ENCODE peak calls at places on chromosomes 7 and 10, in four cellular contexts. One of them, this sample, is unnamed.

GRCh38 chr10:44024351-44025116 is 360.4 kb downstream of the CXCL12 start:
- DNase-seq in neuronal stem cell: no peak
- DNase-seq in IMR-90: no peak
- DNase-seq in H9: no peak
- DNase-seq in this sample: no peak

GRCh38 chr10:43922335-43923280 is 273.9 kb upstream of the ZNF32 start:
- DNase-seq in IMR-90: no peak
- DNase-seq in H9: peak; percentile 5
- DNase-seq in neuronal stem cell: no peak
- DNase-seq in this sample: no peak

GRCh38 chr7:32462966-32463365 is 27.2 kb downstream of the LSM5 start:
- DNase-seq in IMR-90: no peak
- DNase-seq in H9: no peak
- DNase-seq in neuronal stem cell: no peak
- DNase-seq in this sample: no peak

GRCh38 chr10:48307584-48307983 is 1.1 kb downstream of the MAPK8 start:
- DNase-seq in H9: no peak
- DNase-seq in neuronal stem cell: no peak
- DNase-seq in IMR-90: no peak
- DNase-seq in this sample: no peak

GRCh38 chr7:27112960-27113949 is 10.8 kb upstream of the HOXA2 start:
- DNase-seq in H9: peak; percentile 76
- DNase-seq in IMR-90: peak; percentile 95
- DNase-seq in neuronal stem cell: no peak
- DNase-seq in this sample: peak; percentile 78

GRCh38 chr10:98170249-98171117 is 36.0 kb downstream of the R3HCC1L start:
- DNase-seq in H9: peak; percentile 77
- DNase-seq in IMR-90: peak; percentile 60
- DNase-seq in neuronal stem cell: peak; percentile 59
- DNase-seq in this sample: peak; percentile 92

GRCh38 chr10:7484456-7485266 is 73.8 kb upstream of the SFMBT2 start:
- DNase-seq in neuronal stem cell: no peak
- DNase-seq in IMR-90: no peak
- DNase-seq in H9: no peak
- DNase-seq in this sample: peak; percentile 62

GRCh38 chr10:124294811-124295770 is 123.6 kb downstream of the OAT start:
- DNase-seq in IMR-90: no peak
- DNase-seq in H9: peak; percentile 17
- DNase-seq in neuronal stem cell: no peak
- DNase-seq in this sample: no peak

GRCh38 chr7:75725306-75725705 is 13.4 kb downstream of the HIP1 start:
- DNase-seq in H9: no peak
- DNase-seq in IMR-90: no peak
- DNase-seq in neuronal stem cell: no peak
- DNase-seq in this sample: no peak

GRCh38 chr7:107035446-107035845 is 9.1 kb upstream of the PRKAR2B start:
- DNase-seq in IMR-90: peak; percentile 95
- DNase-seq in neuronal stem cell: no peak
- DNase-seq in H9: no peak
- DNase-seq in this sample: peak; percentile 15

GRCh38 chr7:85595639-85596268 is 408.9 kb upstream of the SEMA3D start:
- DNase-seq in IMR-90: peak; percentile 75
- DNase-seq in neuronal stem cell: no peak
- DNase-seq in H9: no peak
- DNase-seq in this sample: no peak

GRCh38 chr7:151313857-151314256 is 27.8 kb upstream of the NUB1 start:
- DNase-seq in neuronal stem cell: no peak
- DNase-seq in H9: peak; percentile 23
- DNase-seq in IMR-90: peak; percentile 61
- DNase-seq in this sample: no peak

GRCh38 chr10:17247210-17247609 is 19.2 kb downstream of the VIM start:
- DNase-seq in H9: no peak
- DNase-seq in neuronal stem cell: no peak
- DNase-seq in IMR-90: no peak
- DNase-seq in this sample: no peak

GRCh38 chr7:80614911-80615310 is 23.5 kb upstream of the CD36 start:
- DNase-seq in H9: no peak
- DNase-seq in IMR-90: peak; percentile 42
- DNase-seq in neuronal stem cell: no peak
- DNase-seq in this sample: no peak

GRCh38 chr7:157397751-157398691 is 61.2 kb downstream of the DNAJB6 start:
- DNase-seq in H9: peak; percentile 72
- DNase-seq in neuronal stem cell: peak; percentile 27
- DNase-seq in IMR-90: peak; percentile 81
- DNase-seq in this sample: peak; percentile 81

GRCh38 chr10:36345770-36346169 is 703.7 kb upstream of the FZD8 start:
- DNase-seq in IMR-90: peak; percentile 52
- DNase-seq in neuronal stem cell: no peak
- DNase-seq in H9: no peak
- DNase-seq in this sample: no peak

GRCh38 chr7:27921081-27921836 is 181.3 kb downstream of the TAX1BP1 start:
- DNase-seq in neuronal stem cell: peak; percentile 70
- DNase-seq in H9: no peak
- DNase-seq in IMR-90: peak; percentile 92
- DNase-seq in this sample: peak; percentile 86

GRCh38 chr7:18936265-18936664 is 181.2 kb downstream of the TWIST1 start:
- DNase-seq in H9: no peak
- DNase-seq in IMR-90: peak; percentile 15
- DNase-seq in neuronal stem cell: no peak
- DNase-seq in this sample: no peak

GRCh38 chr10:48800283-48800675 is 115.6 kb downstream of the WDFY4 start:
- DNase-seq in H9: no peak
- DNase-seq in IMR-90: no peak
- DNase-seq in neuronal stem cell: no peak
- DNase-seq in this sample: peak; percentile 8

DNA sequence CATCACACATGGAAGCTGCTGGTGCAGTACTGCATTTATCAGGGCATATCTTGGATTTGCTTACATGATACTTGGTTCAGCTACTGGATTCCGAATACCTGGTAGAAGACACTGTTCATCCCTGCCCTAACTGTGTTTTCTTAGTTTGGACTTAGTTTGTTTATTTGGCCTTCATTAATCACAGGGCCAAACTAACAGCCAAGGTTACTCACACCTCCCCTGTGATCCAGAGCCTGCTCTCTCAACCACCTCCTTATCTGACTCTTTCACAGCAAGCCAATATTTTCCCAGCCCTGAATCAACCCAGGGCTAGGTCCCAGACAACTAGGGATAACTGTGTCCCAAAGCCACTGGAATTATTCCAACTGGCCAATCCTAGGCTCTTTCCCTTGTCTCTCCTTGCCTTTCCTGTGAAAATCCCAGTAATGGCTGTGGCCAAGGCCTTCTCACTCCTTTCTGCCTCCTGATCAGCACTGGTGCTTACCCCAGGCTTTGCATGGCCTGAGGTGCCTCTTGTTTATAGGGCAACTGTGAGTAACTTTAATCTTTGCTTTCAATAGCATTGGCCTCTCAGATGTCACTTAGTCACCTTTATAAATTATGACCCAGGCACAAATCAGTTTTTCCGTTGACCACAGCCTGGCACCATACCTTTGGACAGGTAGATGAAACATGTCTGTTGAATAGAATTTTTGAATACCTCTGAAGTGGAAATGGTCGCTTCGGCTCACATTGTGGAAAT is 9.3 kb upstream of the JCAD start:
- DNase-seq in neuronal stem cell: no peak
- DNase-seq in H9: no peak
- DNase-seq in IMR-90: no peak
- DNase-seq in this sample: peak; percentile 77
- H2AK5ac ChIP-seq in neuronal stem cell: no peak overlapping the region
- H2AK5ac ChIP-seq in H9: no peak overlapping the region
- H2AK5ac ChIP-seq in IMR-90: peak overlapping the region; percentile 13
- H2AK5ac ChIP-seq in this sample: no peak overlapping the region

DNA sequence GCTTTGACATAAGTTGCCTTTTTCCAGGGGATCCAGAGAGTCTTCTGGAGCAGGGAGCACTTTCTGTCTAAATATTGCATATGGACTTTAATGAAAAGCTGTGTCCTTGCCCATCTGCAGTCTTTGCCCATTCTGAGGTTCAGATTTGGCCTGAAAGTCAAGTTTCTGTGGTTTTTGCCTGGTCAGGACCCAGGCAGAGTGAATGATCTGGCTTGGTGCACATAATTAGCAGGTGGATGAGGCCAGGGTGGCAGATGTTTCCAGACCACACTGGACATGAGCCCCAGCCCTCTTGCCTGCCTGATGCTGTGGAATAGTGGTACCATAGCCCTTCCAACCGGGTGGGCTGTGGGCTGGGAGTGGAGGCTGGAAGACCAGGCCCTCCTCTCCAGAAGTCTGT is 11.0 kb downstream of the HECW1 start:
- DNase-seq in neuronal stem cell: no peak
- DNase-seq in H9: no peak
- DNase-seq in IMR-90: no peak
- DNase-seq in this sample: no peak
- H2AK5ac ChIP-seq in neuronal stem cell: no peak overlapping the region
- H2AK5ac ChIP-seq in H9: no peak overlapping the region
- H2AK5ac ChIP-seq in IMR-90: no peak overlapping the region
- H2AK5ac ChIP-seq in this sample: no peak overlapping the region

DNA sequence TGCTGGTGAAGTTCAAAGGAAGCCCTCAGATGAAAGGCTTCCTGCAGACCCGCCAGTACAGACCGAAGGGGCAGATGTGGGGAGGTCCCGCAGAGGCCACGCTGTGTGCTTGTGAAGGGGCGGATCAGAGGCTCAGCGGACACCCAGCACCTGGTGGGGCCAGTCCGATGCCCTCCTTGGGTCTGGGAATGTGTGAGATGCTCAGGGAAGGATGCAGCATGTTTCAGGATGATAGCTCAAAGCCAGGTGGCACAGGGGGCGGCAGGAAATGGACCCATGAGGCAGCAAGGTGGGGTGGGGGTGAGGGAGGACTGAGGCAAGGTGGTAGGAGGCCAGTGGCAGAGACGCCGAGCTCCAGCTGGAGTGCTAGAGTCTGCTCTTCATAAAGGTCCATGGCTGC is 27.9 kb upstream of the HSPA12A start:
- DNase-seq in IMR-90: no peak
- DNase-seq in H9: no peak
- DNase-seq in neuronal stem cell: no peak
- DNase-seq in this sample: no peak
- H2AK5ac ChIP-seq in IMR-90: peak overlapping the region; percentile 87
- H2AK5ac ChIP-seq in H9: no peak overlapping the region
- H2AK5ac ChIP-seq in neuronal stem cell: peak overlapping the region; percentile 51
- H2AK5ac ChIP-seq in this sample: no peak overlapping the region

GRCh38 chr7:99006739-99007424 is 128.6 kb downstream of the TRRAP start:
- DNase-seq in neuronal stem cell: no peak
- DNase-seq in H9: no peak
- DNase-seq in IMR-90: no peak
- DNase-seq in this sample: no peak

GRCh38 chr7:99004216-99004615 is 125.9 kb downstream of the TRRAP start:
- DNase-seq in neuronal stem cell: no peak
- DNase-seq in IMR-90: no peak
- DNase-seq in H9: no peak
- DNase-seq in this sample: no peak

GRCh38 chr7:99003419-99003818 is 125.1 kb downstream of the TRRAP start:
- DNase-seq in IMR-90: no peak
- DNase-seq in neuronal stem cell: no peak
- DNase-seq in H9: no peak
- DNase-seq in this sample: no peak

GRCh38 chr7:99004781-99005500 is 126.6 kb downstream of the TRRAP start:
- DNase-seq in H9: no peak
- DNase-seq in neuronal stem cell: no peak
- DNase-seq in IMR-90: no peak
- DNase-seq in this sample: no peak

DNA sequence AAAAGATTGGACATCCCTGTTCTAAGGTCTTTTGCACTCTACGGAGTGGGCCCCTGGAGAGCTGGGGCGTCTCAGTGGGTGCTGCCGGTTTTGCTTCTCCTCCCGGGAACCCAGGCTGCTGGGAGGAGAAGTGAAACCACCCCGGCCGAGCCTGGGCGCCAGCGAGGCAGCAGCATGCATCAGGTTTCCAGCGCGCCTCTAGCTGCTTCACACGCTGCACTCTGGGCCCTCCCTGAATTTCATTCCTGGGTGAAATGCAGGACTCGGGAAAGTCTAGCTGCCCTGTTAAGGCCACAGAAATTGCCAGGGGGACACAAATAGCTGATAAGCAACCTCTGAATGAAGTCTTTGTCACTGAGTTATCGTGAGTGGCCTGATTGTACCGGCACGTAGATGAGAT is 127.4 kb downstream of the TRRAP start:
- DNase-seq in IMR-90: no peak
- DNase-seq in H9: no peak
- DNase-seq in neuronal stem cell: no peak
- DNase-seq in this sample: no peak
- H2AK5ac ChIP-seq in IMR-90: no peak overlapping the region
- H2AK5ac ChIP-seq in H9: no peak overlapping the region
- H2AK5ac ChIP-seq in neuronal stem cell: no peak overlapping the region
- H2AK5ac ChIP-seq in this sample: no peak overlapping the region

GRCh38 chr7:6392712-6393666 is 54.8 kb downstream of the DAGLB start:
- DNase-seq in H9: no peak
- DNase-seq in neuronal stem cell: no peak
- DNase-seq in IMR-90: peak; percentile 77
- DNase-seq in this sample: peak; percentile 60
- H2AK5ac ChIP-seq in H9: no peak overlapping the region
- H2AK5ac ChIP-seq in neuronal stem cell: no peak overlapping the region
- H2AK5ac ChIP-seq in IMR-90: no peak overlapping the region
- H2AK5ac ChIP-seq in this sample: no peak overlapping the region

GRCh38 chr10:30188101-30188500 is 128.7 kb upstream of the JCAD start:
- DNase-seq in H9: no peak
- DNase-seq in IMR-90: peak; percentile 38
- DNase-seq in neuronal stem cell: no peak
- DNase-seq in this sample: no peak
- H2AK5ac ChIP-seq in H9: no peak overlapping the region
- H2AK5ac ChIP-seq in IMR-90: peak overlapping the region; percentile 98
- H2AK5ac ChIP-seq in neuronal stem cell: no peak overlapping the region
- H2AK5ac ChIP-seq in this sample: no peak overlapping the region

GRCh38 chr10:130933008-130933390 is 378.5 kb downstream of the TCERG1L start:
- DNase-seq in neuronal stem cell: no peak
- DNase-seq in IMR-90: no peak
- DNase-seq in H9: peak; percentile 12
- DNase-seq in this sample: no peak
- H2AK5ac ChIP-seq in neuronal stem cell: no peak overlapping the region
- H2AK5ac ChIP-seq in IMR-90: no peak overlapping the region
- H2AK5ac ChIP-seq in H9: no peak overlapping the region
- H2AK5ac ChIP-seq in this sample: no peak overlapping the region

GRCh38 chr10:69345402-69345801 is 67.1 kb downstream of the HK1 start:
- DNase-seq in IMR-90: no peak
- DNase-seq in H9: peak; percentile 59
- DNase-seq in neuronal stem cell: no peak
- DNase-seq in this sample: no peak
- H2AK5ac ChIP-seq in IMR-90: no peak overlapping the region
- H2AK5ac ChIP-seq in H9: peak overlapping the region; percentile 15
- H2AK5ac ChIP-seq in neuronal stem cell: no peak overlapping the region
- H2AK5ac ChIP-seq in this sample: no peak overlapping the region

This sample was measured in mesendoderm.